ENCODE peak calls at places on chromosomes 12 and 14, in ten cellular contexts. F, U, D, S, Y, T, H, Q, E and B are unnamed samples.

GRCh38 chr14:73712540-73713141 is 1.5 kb downstream of the PNMA1 start:
- DNase-seq in U (no peak), Y (no peak), T (no peak), F (no peak), S (no peak), Q (peak), H (no peak), E (peak), D (no peak), B (peak)

GRCh38 chr14:91227183-91227628 is 17.3 kb downstream of the GPR68 start:
- DNase-seq in D (no peak), S (no peak), F (no peak), E (no peak), Y (no peak), U (no peak), H (no peak), Q (peak), T (no peak), B (no peak)

GRCh38 chr12:111624540-111624939 is 25.4 kb upstream of the ATXN2 start:
- DNase-seq in H (no peak), E (no peak), S (no peak), Q (no peak), U (no peak), D (no peak), F (no peak), T (no peak), Y (no peak), B (no peak)

GRCh38 chr12:108425238-108425795 is 86.2 kb upstream of the CMKLR1 start:
- DNase-seq in D (no peak), T (no peak), Q (no peak), F (no peak), E (no peak), U (no peak), S (no peak), H (no peak), Y (no peak), B (no peak)

GRCh38 chr14:22551597-22551982 is 37.4 kb downstream of the DAD1 start:
- DNase-seq in Q (no peak), H (no peak), T (no peak), E (no peak), D (no peak), S (no peak), Y (no peak), U (no peak), F (no peak), B (no peak)

GRCh38 chr12:20024194-20024593 is 344.1 kb upstream of the PDE3A start:
- DNase-seq in H (no peak), D (no peak), Y (no peak), U (no peak), E (no peak), F (no peak), Q (no peak), T (peak), S (no peak), B (no peak)

GRCh38 chr14:104106471-104106991 is 21.0 kb downstream of the ASPG start:
- DNase-seq in Y (no peak), E (no peak), S (no peak), U (no peak), H (no peak), D (no peak), Q (peak), T (no peak), F (no peak), B (no peak)

GRCh38 chr12:109811624-109811995 is 21.6 kb downstream of the TRPV4 start:
- DNase-seq in D (no peak), E (no peak), Y (no peak), H (no peak), F (no peak), S (no peak), U (no peak), Q (no peak), T (no peak), B (no peak)

GRCh38 chr14:72538387-72538786 is 355.5 kb downstream of the DPF3 start:
- DNase-seq in H (no peak), U (no peak), F (no peak), S (no peak), T (no peak), E (no peak), D (no peak), Y (no peak), Q (no peak), B (no peak)

GRCh38 chr12:23674064-23674463 is 275.4 kb downstream of the SOX5 start:
- DNase-seq in Y (no peak), U (no peak), H (no peak), F (no peak), E (no peak), S (no peak), Q (no peak), D (no peak), T (no peak), B (no peak)

GRCh38 chr12:104604070-104604994 is 147.6 kb downstream of the CHST11 start:
- DNase-seq in D (peak), H (no peak), E (peak), S (no peak), Y (peak), U (peak), Q (peak), T (peak), F (peak), B (peak)

GRCh38 chr12:52280796-52281560 is 6.5 kb downstream of the KRT86 start:
- DNase-seq in T (peak), H (no peak), Q (no peak), D (peak), F (peak), E (no peak), U (no peak), Y (no peak), S (no peak), B (peak)

GRCh38 chr14:104545151-104545931 is 34.2 kb upstream of the C14orf180 start:
- DNase-seq in D (no peak), Q (no peak), T (no peak), Y (no peak), H (no peak), S (peak), E (no peak), U (no peak), F (no peak), B (no peak)

GRCh38 chr14:93195316-93195999 is 10.3 kb downstream of the LYSET start:
- DNase-seq in E (no peak), T (no peak), F (no peak), Q (no peak), D (no peak), S (no peak), U (no peak), Y (no peak), H (no peak), B (no peak)

GRCh38 chr12:89355243-89356068 is 3.2 kb upstream of the DUSP6 start:
- DNase-seq in F (no peak), S (no peak), D (no peak), E (no peak), Q (no peak), H (no peak), U (no peak), Y (no peak), T (no peak), B (no peak)

GRCh38 chr14:24368562-24369252 is 723 bp downstream of the NFATC4 start:
- DNase-seq in D (peak), Q (peak), F (no peak), H (peak), U (no peak), S (no peak), E (no peak), Y (peak), T (peak), B (no peak)

GRCh38 chr12:78036889-78037288 is 206.2 kb downstream of the NAV3 start:
- DNase-seq in D (no peak), T (no peak), S (no peak), U (no peak), H (no peak), Y (peak), E (no peak), Q (no peak), F (no peak), B (no peak)